ENCODE peak calls at places on chromosome 15, in five cellular contexts. Q, A, G, P and V are unnamed samples. For H3K4me1 and H3K9me3, the result is how much of the 10 kb centered on the place peaks cover.

GRCh38 chr15:60000824-60001641 is 3.1 kb upstream of the FOXB1 start:
- DNase-seq in Q (no peak), G (no peak), P (no peak), A (no peak), V (peak)

GRCh38 chr15:31326729-31327673 is at the start of gene KLF13:
- DNase-seq in P (peak), Q (no peak), G (peak), A (no peak), V (no peak)

GRCh38 chr15:75720787-75721461 is 8.3 kb upstream of the CSPG4 start:
- DNase-seq in G (peak), Q (no peak), P (no peak), A (no peak), V (peak)

GRCh38 chr15:48625126-48625525 is 20.4 kb downstream of the FBN1 start:
- DNase-seq in Q (no peak), P (no peak), G (no peak), A (no peak), V (no peak)

GRCh38 chr15:65085990-65086679 is 9.6 kb downstream of the KBTBD13 start:
- DNase-seq in Q (no peak), P (peak), G (no peak), A (no peak), V (peak)

GRCh38 chr15:99409560-99409959 is 156.2 kb upstream of the MEF2A start:
- DNase-seq in A (no peak), Q (no peak), P (no peak), G (no peak), V (no peak)

GRCh38 chr15:62075595-62076279 is 9.0 kb downstream of the C2CD4A start:
- DNase-seq in G (no peak), P (peak), Q (no peak), A (no peak), V (no peak)

GRCh38 chr15:65841121-65841930 is 28.0 kb upstream of the RAB11A start:
- DNase-seq in Q (no peak), P (peak), G (peak), A (no peak), V (no peak)

GRCh38 chr15:59222106-59222505 is 15.5 kb downstream of the LDHAL6B start:
- DNase-seq in G (no peak), P (peak), Q (no peak), A (no peak), V (no peak)

GRCh38 chr15:89002281-89002761 is 85.9 kb upstream of the ABHD2 start:
- DNase-seq in P (peak), G (peak), A (no peak), Q (peak), V (no peak)

GRCh38 chr15:32730677-32731654 is 13.2 kb downstream of the GREM1 start:
- DNase-seq in P (no peak), A (no peak), G (no peak), Q (no peak), V (no peak)

GRCh38 chr15:85625431-85625830 is 169.3 kb downstream of the KLHL25 start:
- DNase-seq in P (no peak), G (no peak), Q (no peak), A (no peak), V (peak)

GRCh38 chr15:63519548-63520178 is 15.3 kb downstream of the USP3 start:
- DNase-seq in G (no peak), A (no peak), Q (no peak), P (no peak), V (no peak)

GRCh38 chr15:93235926-93236781 is 147.1 kb upstream of the RGMA start:
- DNase-seq in A (no peak), Q (no peak), G (peak), P (no peak), V (no peak)

GRCh38 chr15:98070132-98070531 is 109.6 kb downstream of the ARRDC4 start:
- DNase-seq in P (no peak), Q (no peak), A (no peak), G (no peak), V (no peak)

GRCh38 chr15:81117136-81117535 is 16.9 kb upstream of the CFAP161 start:
- DNase-seq in Q (no peak), P (peak), A (no peak), G (no peak), V (no peak)

GRCh38 chr15:37824717-37825382 is 109.6 kb upstream of the TMCO5A start:
- DNase-seq in Q (no peak), P (peak), A (peak), G (no peak), V (no peak)

GRCh38 chr15:68537506-68537905 is 41.3 kb upstream of the CORO2B start:
- DNase-seq in A (no peak), P (peak), G (no peak), Q (no peak), V (no peak)

GRCh38 chr15:71611721-71612016 is 198.7 kb upstream of the NR2E3 start:
- DNase-seq in P (no peak), A (peak), G (no peak), Q (no peak), V (no peak)

GRCh38 chr15:35481064-35481463 is 64.9 kb downstream of the DPH6 start:
- DNase-seq in Q (no peak), A (no peak), P (no peak), G (no peak), V (no peak)

GRCh38 chr15:91022075-91022831 is at the start of gene VPS33B:
- DNase-seq in A (peak), Q (peak), G (peak), P (peak), V (peak)

GRCh38 chr15:69558138-69558409 is 105.5 kb downstream of the RPLP1 start:
- DNase-seq in G (no peak), A (no peak), P (no peak), Q (no peak), V (no peak)
- H3K4me1 ChIP-seq in G (under half), A (under half), P (under half), Q (under half), V (under half)

GRCh38 chr15:74127255-74127953 is 3.0 kb upstream of the ISLR2 start:
- DNase-seq in A (peak), Q (no peak), P (peak), G (peak), V (peak)

GRCh38 chr15:74128785-74129350 is 1.5 kb upstream of the ISLR2 start:
- DNase-seq in G (no peak), P (no peak), Q (no peak), A (no peak), V (no peak)

GRCh38 chr15:74129411-74130088 is 836 bp upstream of the ISLR2 start:
- DNase-seq in A (no peak), G (no peak), P (no peak), Q (no peak), V (no peak)

GRCh38 chr15:74130089-74130848 is at the start of gene ISLR2:
- DNase-seq in G (no peak), Q (no peak), P (no peak), A (no peak), V (no peak)

DNA sequence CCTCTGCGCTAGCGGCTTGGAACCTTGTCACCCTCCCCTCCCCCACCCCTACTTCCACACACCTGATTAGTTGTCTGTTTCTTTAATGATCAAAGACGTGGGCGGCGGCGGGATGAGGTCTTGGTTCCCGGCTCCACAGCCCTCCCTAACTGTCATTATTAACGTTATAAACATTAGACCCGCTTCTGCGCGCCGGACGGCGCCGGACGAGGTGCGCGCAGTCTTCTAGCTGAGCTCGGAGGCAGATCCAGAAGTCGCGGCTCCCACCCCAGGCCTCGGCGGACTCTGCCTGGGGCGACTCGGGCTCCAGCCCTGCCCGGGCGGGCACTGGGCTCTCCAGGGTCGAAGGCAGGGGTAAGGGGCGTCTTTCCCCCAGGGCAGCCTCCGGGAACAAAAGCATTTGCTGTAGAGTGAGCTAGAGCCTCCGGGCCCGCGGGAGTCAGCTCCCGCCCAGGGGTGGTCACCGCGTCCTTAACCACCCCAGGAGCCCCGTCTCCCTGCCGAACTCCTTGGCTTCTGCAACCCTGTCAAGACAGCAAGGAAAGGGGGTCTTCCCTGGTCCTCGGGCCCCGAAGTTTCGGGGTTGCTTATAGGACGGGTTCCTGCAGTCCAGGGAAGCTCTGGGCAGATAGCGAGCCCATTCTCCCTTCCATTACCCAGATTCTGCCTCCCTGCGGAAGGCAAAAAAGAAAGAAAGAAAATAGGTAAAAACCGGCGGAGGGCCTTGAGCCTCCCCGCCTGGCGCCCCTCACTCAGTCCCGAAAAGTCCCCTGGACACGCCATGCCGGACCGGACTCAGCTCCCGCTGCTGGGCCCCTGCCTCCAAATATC is 2.2 kb upstream of the ISLR2 start:
- DNase-seq in A (no peak), G (no peak), Q (no peak), P (no peak), V (no peak)
- H3K4me3 ChIP-seq in A (peak), G (no peak), Q (peak), P (peak), V (no peak)

GRCh38 chr15:46708226-46708625 is 1009.1 kb upstream of the SEMA6D start:
- DNase-seq in P (no peak), G (no peak), Q (no peak), A (no peak), V (no peak)
- H3K9me3 ChIP-seq in P (under half), G (under half), Q (under half), A (under half), V (under half)

DNA sequence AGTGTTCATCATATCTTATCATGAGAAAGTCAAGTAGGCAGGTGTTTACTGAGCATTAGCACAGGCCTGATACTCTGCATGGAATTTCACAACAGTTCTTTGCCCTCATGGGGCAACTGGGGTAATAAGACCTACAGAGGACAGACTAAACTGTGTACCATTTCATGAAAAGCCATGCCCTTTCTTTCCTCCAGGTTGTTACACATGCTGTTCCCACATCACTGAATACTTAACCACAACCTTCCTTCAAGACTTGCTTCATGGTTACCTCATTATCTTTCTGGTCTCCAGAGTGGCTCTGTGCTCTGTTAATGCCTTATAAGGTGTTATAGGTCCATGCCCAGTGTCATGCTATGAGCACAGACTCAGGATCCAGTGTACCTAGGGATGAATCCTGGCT is 28.2 kb upstream of the RSL24D1 start:
- DNase-seq in G (no peak), Q (peak), A (no peak), P (no peak), V (no peak)
- H3K4me1 ChIP-seq in G (under half), Q (under half), A (under half), P (under half), V (under half)